ENCODE peak calls at places on chromosomes 2 and 18, in ten cellular contexts. One of them, this sample, is unnamed.

GRCh38 chr2:43174368-43175186 is 51.8 kb downstream of the ZFP36L2 start:
- DNase-seq in HCT116: no peak
- DNase-seq in lower lobe of right lung: no peak
- DNase-seq in GM06990: peak; percentile 73
- DNase-seq in heart left ventricle: peak; percentile 65
- DNase-seq in AG09309: no peak
- DNase-seq in left lung: peak; percentile 83
- DNase-seq in psoas muscle: peak; percentile 64
- DNase-seq in cardiac fibroblast: no peak
- DNase-seq in astrocyte of the spinal cord: no peak
- DNase-seq in this sample: no peak

GRCh38 chr18:50240083-50240563 is 26.2 kb downstream of the CFAP53 start:
- DNase-seq in heart left ventricle: no peak
- DNase-seq in GM06990: no peak
- DNase-seq in cardiac fibroblast: no peak
- DNase-seq in left lung: no peak
- DNase-seq in lower lobe of right lung: no peak
- DNase-seq in astrocyte of the spinal cord: no peak
- DNase-seq in HCT116: peak; percentile 93
- DNase-seq in psoas muscle: no peak
- DNase-seq in AG09309: no peak
- DNase-seq in this sample: no peak

GRCh38 chr2:12127639-12128038 is 381.2 kb downstream of the LPIN1 start:
- DNase-seq in lower lobe of right lung: no peak
- DNase-seq in AG09309: no peak
- DNase-seq in cardiac fibroblast: no peak
- DNase-seq in astrocyte of the spinal cord: no peak
- DNase-seq in HCT116: no peak
- DNase-seq in psoas muscle: no peak
- DNase-seq in left lung: no peak
- DNase-seq in GM06990: peak; percentile 33
- DNase-seq in heart left ventricle: no peak
- DNase-seq in this sample: no peak

GRCh38 chr2:51013060-51013746 is 18.7 kb downstream of the NRXN1 start:
- DNase-seq in cardiac fibroblast: no peak
- DNase-seq in left lung: no peak
- DNase-seq in astrocyte of the spinal cord: no peak
- DNase-seq in AG09309: no peak
- DNase-seq in heart left ventricle: no peak
- DNase-seq in psoas muscle: no peak
- DNase-seq in HCT116: peak; percentile 10
- DNase-seq in lower lobe of right lung: peak; percentile 62
- DNase-seq in GM06990: no peak
- DNase-seq in this sample: no peak

GRCh38 chr2:11073791-11074190 is 81.5 kb upstream of the SLC66A3 start:
- DNase-seq in cardiac fibroblast: peak; percentile 45
- DNase-seq in psoas muscle: no peak
- DNase-seq in heart left ventricle: no peak
- DNase-seq in AG09309: no peak
- DNase-seq in astrocyte of the spinal cord: no peak
- DNase-seq in GM06990: no peak
- DNase-seq in HCT116: no peak
- DNase-seq in left lung: no peak
- DNase-seq in lower lobe of right lung: no peak
- DNase-seq in this sample: peak; percentile 14

GRCh38 chr18:13371689-13372404 is 153.3 kb downstream of the LDLRAD4 start:
- DNase-seq in heart left ventricle: no peak
- DNase-seq in HCT116: no peak
- DNase-seq in psoas muscle: no peak
- DNase-seq in astrocyte of the spinal cord: no peak
- DNase-seq in AG09309: no peak
- DNase-seq in lower lobe of right lung: no peak
- DNase-seq in left lung: no peak
- DNase-seq in GM06990: no peak
- DNase-seq in cardiac fibroblast: no peak
- DNase-seq in this sample: no peak

GRCh38 chr18:24964213-24964612 is 387.8 kb downstream of the ZNF521 start:
- DNase-seq in lower lobe of right lung: no peak
- DNase-seq in psoas muscle: peak; percentile 72
- DNase-seq in cardiac fibroblast: no peak
- DNase-seq in HCT116: no peak
- DNase-seq in GM06990: peak; percentile 5
- DNase-seq in left lung: no peak
- DNase-seq in astrocyte of the spinal cord: no peak
- DNase-seq in AG09309: no peak
- DNase-seq in heart left ventricle: no peak
- DNase-seq in this sample: no peak

GRCh38 chr2:58644992-58645391 is 403.9 kb upstream of the FANCL start:
- DNase-seq in heart left ventricle: no peak
- DNase-seq in lower lobe of right lung: no peak
- DNase-seq in astrocyte of the spinal cord: no peak
- DNase-seq in AG09309: no peak
- DNase-seq in psoas muscle: no peak
- DNase-seq in GM06990: no peak
- DNase-seq in left lung: no peak
- DNase-seq in cardiac fibroblast: no peak
- DNase-seq in HCT116: no peak
- DNase-seq in this sample: no peak

GRCh38 chr2:20443276-20443920 is 3.5 kb upstream of the RHOB start:
- DNase-seq in HCT116: no peak
- DNase-seq in AG09309: no peak
- DNase-seq in lower lobe of right lung: no peak
- DNase-seq in GM06990: no peak
- DNase-seq in left lung: no peak
- DNase-seq in heart left ventricle: peak; percentile 17
- DNase-seq in psoas muscle: peak; percentile 54
- DNase-seq in astrocyte of the spinal cord: peak; percentile 70
- DNase-seq in cardiac fibroblast: peak; percentile 75
- DNase-seq in this sample: peak; percentile 80

DNA sequence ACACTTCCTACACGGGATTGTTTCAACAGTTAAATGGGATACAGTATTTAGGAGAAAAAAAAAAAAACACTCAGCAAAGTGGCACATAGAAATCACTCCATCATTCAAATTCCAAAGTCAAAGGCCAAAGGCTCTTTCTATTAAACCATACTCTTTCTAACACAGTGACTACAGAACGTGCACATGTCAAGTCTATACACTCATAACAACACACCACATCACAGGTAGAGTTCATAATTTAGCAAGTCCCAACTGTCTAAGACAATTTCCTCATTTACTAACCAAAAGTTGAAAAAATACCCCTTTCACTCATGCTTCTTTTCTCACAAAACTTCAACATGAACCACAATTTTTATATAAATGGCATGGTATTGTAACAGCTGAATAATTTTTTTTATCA is 70.8 kb downstream of the MBOAT2 start:
- DNase-seq in HCT116: no peak
- DNase-seq in GM06990: no peak
- DNase-seq in AG09309: no peak
- DNase-seq in lower lobe of right lung: no peak
- DNase-seq in heart left ventricle: no peak
- DNase-seq in left lung: no peak
- DNase-seq in astrocyte of the spinal cord: no peak
- DNase-seq in psoas muscle: no peak
- DNase-seq in cardiac fibroblast: no peak
- DNase-seq in this sample: no peak
- H3K4me3 ChIP-seq in HCT116: no peak overlapping the region
- H3K4me3 ChIP-seq in GM06990: no peak overlapping the region
- H3K4me3 ChIP-seq in AG09309: no peak overlapping the region
- H3K4me3 ChIP-seq in lower lobe of right lung: no peak overlapping the region
- H3K4me3 ChIP-seq in heart left ventricle: no peak overlapping the region
- H3K4me3 ChIP-seq in left lung: no peak overlapping the region
- H3K4me3 ChIP-seq in astrocyte of the spinal cord: no peak overlapping the region
- H3K4me3 ChIP-seq in psoas muscle: no peak overlapping the region
- H3K4me3 ChIP-seq in cardiac fibroblast: no peak overlapping the region
- H3K4me3 ChIP-seq in this sample: no peak overlapping the region

GRCh38 chr2:210363261-210363660 is 48.3 kb upstream of the MYL1 start:
- DNase-seq in heart left ventricle: no peak
- DNase-seq in HCT116: no peak
- DNase-seq in psoas muscle: no peak
- DNase-seq in cardiac fibroblast: no peak
- DNase-seq in AG09309: no peak
- DNase-seq in astrocyte of the spinal cord: no peak
- DNase-seq in left lung: no peak
- DNase-seq in GM06990: no peak
- DNase-seq in lower lobe of right lung: no peak
- DNase-seq in this sample: no peak
- TF ChIP-seq CTCF in heart left ventricle: no peak
- TF ChIP-seq CTCF in HCT116: peak; percentile 45
- TF ChIP-seq CTCF in psoas muscle: peak; percentile 47
- TF ChIP-seq CTCF in cardiac fibroblast: no peak
- TF ChIP-seq CTCF in AG09309: peak; percentile 3
- TF ChIP-seq CTCF in astrocyte of the spinal cord: no peak
- TF ChIP-seq CTCF in left lung: no peak
- TF ChIP-seq CTCF in GM06990: peak; percentile 32
- TF ChIP-seq CTCF in lower lobe of right lung: no peak
- TF ChIP-seq CTCF in this sample: no peak

GRCh38 chr18:77055429-77056310 is 76.9 kb downstream of the MBP start:
- DNase-seq in HCT116: no peak
- DNase-seq in psoas muscle: no peak
- DNase-seq in astrocyte of the spinal cord: peak; percentile 39
- DNase-seq in AG09309: no peak
- DNase-seq in cardiac fibroblast: no peak
- DNase-seq in heart left ventricle: no peak
- DNase-seq in lower lobe of right lung: peak; percentile 76
- DNase-seq in GM06990: no peak
- DNase-seq in left lung: peak; percentile 91
- DNase-seq in this sample: no peak

GRCh38 chr18:77057043-77057442 is 75.5 kb downstream of the MBP start:
- DNase-seq in GM06990: no peak
- DNase-seq in lower lobe of right lung: peak; percentile 73
- DNase-seq in left lung: no peak
- DNase-seq in psoas muscle: peak; percentile 75
- DNase-seq in HCT116: no peak
- DNase-seq in heart left ventricle: no peak
- DNase-seq in astrocyte of the spinal cord: no peak
- DNase-seq in AG09309: no peak
- DNase-seq in cardiac fibroblast: peak; percentile 51
- DNase-seq in this sample: peak; percentile 65

GRCh38 chr18:77059294-77059916 is 73.2 kb downstream of the MBP start:
- DNase-seq in HCT116: peak; percentile 67
- DNase-seq in GM06990: no peak
- DNase-seq in astrocyte of the spinal cord: peak; percentile 77
- DNase-seq in cardiac fibroblast: peak; percentile 84
- DNase-seq in heart left ventricle: no peak
- DNase-seq in lower lobe of right lung: no peak
- DNase-seq in left lung: no peak
- DNase-seq in psoas muscle: no peak
- DNase-seq in AG09309: no peak
- DNase-seq in this sample: peak; percentile 80

GRCh38 chr18:77056399-77057015 is 76.1 kb downstream of the MBP start:
- DNase-seq in cardiac fibroblast: peak; percentile 78
- DNase-seq in psoas muscle: no peak
- DNase-seq in HCT116: no peak
- DNase-seq in AG09309: no peak
- DNase-seq in heart left ventricle: no peak
- DNase-seq in lower lobe of right lung: peak; percentile 81
- DNase-seq in left lung: no peak
- DNase-seq in astrocyte of the spinal cord: no peak
- DNase-seq in GM06990: no peak
- DNase-seq in this sample: peak; percentile 77

GRCh38 chr18:77058186-77058847 is 74.3 kb downstream of the MBP start:
- DNase-seq in psoas muscle: peak; percentile 80
- DNase-seq in left lung: peak; percentile 81
- DNase-seq in HCT116: no peak
- DNase-seq in cardiac fibroblast: peak; percentile 67
- DNase-seq in astrocyte of the spinal cord: no peak
- DNase-seq in lower lobe of right lung: no peak
- DNase-seq in GM06990: no peak
- DNase-seq in heart left ventricle: peak; percentile 77
- DNase-seq in AG09309: no peak
- DNase-seq in this sample: peak; percentile 65
- H3K4me3 ChIP-seq in psoas muscle: no peak overlapping the region
- H3K4me3 ChIP-seq in left lung: no peak overlapping the region
- H3K4me3 ChIP-seq in HCT116: no peak overlapping the region
- H3K4me3 ChIP-seq in cardiac fibroblast: no peak overlapping the region
- H3K4me3 ChIP-seq in astrocyte of the spinal cord: no peak overlapping the region
- H3K4me3 ChIP-seq in lower lobe of right lung: no peak overlapping the region
- H3K4me3 ChIP-seq in GM06990: no peak overlapping the region
- H3K4me3 ChIP-seq in heart left ventricle: peak overlapping the region; percentile 2
- H3K4me3 ChIP-seq in AG09309: no peak overlapping the region
- H3K4me3 ChIP-seq in this sample: no peak overlapping the region

GRCh38 chr2:178756343-178756742 is 50.9 kb downstream of the TTN start:
- DNase-seq in heart left ventricle: no peak
- DNase-seq in psoas muscle: no peak
- DNase-seq in astrocyte of the spinal cord: no peak
- DNase-seq in left lung: no peak
- DNase-seq in HCT116: no peak
- DNase-seq in lower lobe of right lung: no peak
- DNase-seq in cardiac fibroblast: no peak
- DNase-seq in AG09309: no peak
- DNase-seq in GM06990: no peak
- DNase-seq in this sample: peak; percentile 19

GRCh38 chr2:178767099-178768060 is 39.8 kb downstream of the TTN start:
- DNase-seq in cardiac fibroblast: no peak
- DNase-seq in left lung: no peak
- DNase-seq in AG09309: no peak
- DNase-seq in HCT116: no peak
- DNase-seq in astrocyte of the spinal cord: no peak
- DNase-seq in GM06990: no peak
- DNase-seq in lower lobe of right lung: no peak
- DNase-seq in psoas muscle: no peak
- DNase-seq in heart left ventricle: no peak
- DNase-seq in this sample: no peak

GRCh38 chr2:178756843-178757242 is 50.4 kb downstream of the TTN start:
- DNase-seq in left lung: no peak
- DNase-seq in GM06990: no peak
- DNase-seq in psoas muscle: no peak
- DNase-seq in lower lobe of right lung: no peak
- DNase-seq in cardiac fibroblast: no peak
- DNase-seq in AG09309: peak; percentile 10
- DNase-seq in heart left ventricle: no peak
- DNase-seq in astrocyte of the spinal cord: peak; percentile 47
- DNase-seq in HCT116: no peak
- DNase-seq in this sample: peak; percentile 30

GRCh38 chr2:178764097-178764496 is 43.1 kb downstream of the TTN start:
- DNase-seq in left lung: no peak
- DNase-seq in AG09309: no peak
- DNase-seq in cardiac fibroblast: no peak
- DNase-seq in psoas muscle: no peak
- DNase-seq in heart left ventricle: no peak
- DNase-seq in astrocyte of the spinal cord: peak; percentile 15
- DNase-seq in lower lobe of right lung: no peak
- DNase-seq in GM06990: no peak
- DNase-seq in HCT116: no peak
- DNase-seq in this sample: no peak

DNA sequence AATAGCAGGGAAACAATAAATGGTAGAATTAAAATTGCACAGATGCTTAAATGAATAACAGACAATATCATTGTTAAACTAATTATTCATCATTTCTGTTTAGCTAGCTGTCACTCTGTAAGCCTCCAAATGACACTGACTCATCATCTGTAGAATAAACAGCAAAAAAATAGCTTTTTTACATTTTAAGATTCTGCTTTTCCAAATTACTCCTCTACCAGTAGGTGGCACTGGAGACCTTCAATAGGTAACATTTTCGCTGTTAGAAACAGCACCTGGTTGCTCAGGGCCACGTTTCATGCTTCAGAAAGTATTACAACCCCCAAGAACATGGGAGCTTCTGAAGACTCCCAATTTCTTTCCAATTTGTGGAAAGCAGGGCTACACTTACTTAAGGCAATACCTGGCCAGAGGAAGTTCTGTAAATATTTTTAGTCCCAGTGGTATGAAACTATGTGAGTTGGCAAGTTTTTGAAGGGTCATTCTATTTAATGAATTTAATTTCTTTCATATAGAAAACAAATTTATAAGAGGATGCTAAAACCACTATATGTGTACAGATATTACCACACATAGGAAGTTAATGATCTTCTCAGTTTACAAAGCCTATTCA is 45.4 kb downstream of the TTN start:
- DNase-seq in AG09309: peak; percentile 8
- DNase-seq in left lung: no peak
- DNase-seq in GM06990: no peak
- DNase-seq in cardiac fibroblast: peak; percentile 62
- DNase-seq in lower lobe of right lung: no peak
- DNase-seq in astrocyte of the spinal cord: peak; percentile 64
- DNase-seq in psoas muscle: no peak
- DNase-seq in heart left ventricle: no peak
- DNase-seq in HCT116: peak; percentile 42
- DNase-seq in this sample: peak; percentile 72
- TF ChIP-seq CTCF in AG09309: peak; percentile 71
- TF ChIP-seq CTCF in left lung: peak; percentile 37
- TF ChIP-seq CTCF in GM06990: peak; percentile 70
- TF ChIP-seq CTCF in cardiac fibroblast: peak; percentile 77
- TF ChIP-seq CTCF in lower lobe of right lung: peak; percentile 57
- TF ChIP-seq CTCF in astrocyte of the spinal cord: peak; percentile 78
- TF ChIP-seq CTCF in psoas muscle: peak; percentile 52
- TF ChIP-seq CTCF in heart left ventricle: peak; percentile 43
- TF ChIP-seq CTCF in HCT116: peak; percentile 63
- TF ChIP-seq CTCF in this sample: peak; percentile 72